ENCODE peak calls at places on chromosome 15, in eight cellular contexts. Y is spleen, O is HCT116, T is heart left ventricle, H is esophagus squamous epithelium, C is breast epithelium, G is A549, W is erythroblast. D is an unnamed sample.

GRCh38 chr15:65326109-65326508 is 21.6 kb downstream of the RNU5B-1 start:
- DNase-seq in O (no peak), G (no peak), C (peak), W (no peak), Y (no peak), H (no peak), T (peak), D (no peak)

GRCh38 chr15:88697276-88697675 is 58.5 kb downstream of the ISG20 start:
- DNase-seq in G (no peak), Y (no peak), C (no peak), T (no peak), H (no peak), O (no peak), W (no peak), D (no peak)

GRCh38 chr15:66078196-66078928 is 175.2 kb downstream of the MEGF11 start:
- DNase-seq in H (no peak), Y (peak), G (no peak), T (no peak), W (no peak), C (no peak), O (no peak), D (no peak)

GRCh38 chr15:37594431-37594830 is 340.0 kb upstream of the TMCO5A start:
- DNase-seq in O (no peak), T (no peak), W (no peak), C (no peak), G (no peak), Y (no peak), H (no peak), D (no peak)

GRCh38 chr15:48176957-48177356 is 1.1 kb downstream of the MYEF2 start:
- DNase-seq in G (no peak), Y (no peak), T (no peak), H (no peak), C (no peak), O (no peak), W (no peak), D (no peak)

GRCh38 chr15:42547926-42548257 is 701 bp downstream of the LRRC57 start:
- DNase-seq in G (no peak), W (no peak), O (no peak), H (no peak), Y (no peak), T (peak), C (no peak), D (peak)

GRCh38 chr15:91515188-91515754 is 338.2 kb upstream of the SLCO3A1 start:
- DNase-seq in C (peak), H (no peak), T (peak), W (no peak), Y (no peak), O (no peak), G (peak), D (peak)

GRCh38 chr15:90000175-90000923 is 775 bp upstream of the ZNF710 start:
- DNase-seq in W (peak), C (peak), O (no peak), T (peak), Y (peak), H (no peak), G (no peak), D (no peak)

GRCh38 chr15:73755946-73756345 is 2.8 kb upstream of the INSYN1 start:
- DNase-seq in G (no peak), C (no peak), T (no peak), H (no peak), O (no peak), Y (no peak), W (no peak), D (no peak)

GRCh38 chr15:88018865-88019626 is 237.5 kb downstream of the NTRK3 start:
- DNase-seq in Y (no peak), W (no peak), H (no peak), C (peak), T (no peak), O (no peak), G (no peak), D (no peak)

GRCh38 chr15:47409601-47410000 is 307.7 kb upstream of the SEMA6D start:
- DNase-seq in G (no peak), Y (no peak), O (no peak), W (no peak), C (no peak), H (no peak), T (no peak), D (no peak)

GRCh38 chr15:82532991-82533481 is 7.2 kb downstream of the RPS17 start:
- DNase-seq in T (no peak), O (no peak), G (no peak), C (peak), W (no peak), Y (no peak), H (no peak), D (no peak)

GRCh38 chr15:96359772-96360498 is 29.4 kb downstream of the NR2F2 start:
- DNase-seq in Y (peak), C (no peak), T (peak), W (no peak), O (no peak), G (no peak), H (no peak), D (no peak)

DNA sequence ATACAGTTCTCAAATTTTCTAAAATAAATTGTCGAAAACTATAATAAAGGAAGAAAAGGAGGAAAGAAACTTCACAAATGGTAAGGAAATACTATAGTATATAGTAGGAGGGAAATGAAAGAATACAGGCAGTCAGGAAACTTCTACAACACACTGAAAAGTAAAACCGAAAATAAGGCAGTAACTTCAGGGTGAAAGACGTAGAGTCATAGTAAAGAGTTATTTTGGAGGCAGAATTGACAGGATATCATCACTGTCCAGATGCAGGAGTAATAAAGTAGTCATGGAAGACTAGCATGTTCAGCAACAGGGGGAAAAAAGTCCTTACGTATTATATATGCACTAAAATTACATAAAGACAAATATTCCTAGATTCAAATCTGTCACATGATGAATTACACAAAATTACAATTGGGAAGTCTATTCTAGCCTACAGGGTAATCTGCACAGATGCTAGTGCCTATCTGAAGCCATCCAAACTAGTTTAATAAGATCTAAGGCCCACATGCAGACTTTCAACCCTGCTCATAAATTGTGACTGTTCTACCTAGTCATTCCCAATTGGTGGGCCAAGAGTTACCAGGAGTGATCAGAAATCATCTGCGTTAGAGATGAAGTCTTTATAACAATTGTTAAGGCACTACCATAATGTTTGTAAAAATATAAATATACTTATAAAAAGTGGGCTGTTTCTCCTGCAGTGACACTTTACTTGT is 14.0 kb downstream of the VPS13C start:
- DNase-seq in G (no peak), H (no peak), T (no peak), C (no peak), O (no peak), Y (no peak), W (no peak), D (no peak)
- TF ChIP-seq POLR2A in G (no peak), H (no peak), T (no peak), C (no peak), O (no peak), Y (no peak), W (no peak), D (no peak)

GRCh38 chr15:68192117-68192516 is 13.0 kb downstream of the CALML4 start:
- DNase-seq in H (no peak), O (no peak), G (no peak), T (no peak), W (no peak), C (no peak), Y (no peak), D (no peak)
- TF ChIP-seq POLR2A in H (no peak), O (no peak), G (no peak), T (no peak), W (no peak), C (no peak), Y (no peak), D (no peak)

DNA sequence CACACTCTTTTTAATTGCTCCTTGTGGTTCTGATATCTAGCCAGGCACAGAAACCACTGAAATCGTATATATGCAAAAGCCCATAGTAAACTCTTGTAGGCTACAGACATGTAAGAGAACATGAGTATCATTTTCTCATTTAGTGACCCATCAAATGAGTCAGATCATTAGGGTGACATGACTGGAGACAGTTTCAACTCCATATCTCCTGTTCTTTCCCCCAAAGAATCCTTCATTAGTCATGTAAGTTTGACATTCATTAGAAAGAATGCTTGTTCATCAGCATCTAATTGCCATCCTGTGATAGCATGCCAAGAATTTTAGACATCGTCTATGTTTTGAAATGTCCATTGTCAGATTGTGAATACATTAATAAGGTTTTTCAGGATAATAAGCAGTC is 264.9 kb upstream of the TPM1 start:
- DNase-seq in C (no peak), Y (no peak), G (no peak), H (no peak), O (no peak), W (no peak), T (no peak), D (no peak)
- TF ChIP-seq POLR2A in C (no peak), Y (no peak), G (no peak), H (no peak), O (no peak), W (no peak), T (no peak), D (no peak)

GRCh38 chr15:84980196-84981053 is 1.2 kb upstream of the PDE8A start:
- DNase-seq in W (peak), C (peak), Y (peak), T (peak), H (peak), G (peak), O (peak), D (peak)
- TF ChIP-seq POLR2A in W (no peak), C (no peak), Y (no peak), T (no peak), H (no peak), G (peak), O (peak), D (peak)

DNA sequence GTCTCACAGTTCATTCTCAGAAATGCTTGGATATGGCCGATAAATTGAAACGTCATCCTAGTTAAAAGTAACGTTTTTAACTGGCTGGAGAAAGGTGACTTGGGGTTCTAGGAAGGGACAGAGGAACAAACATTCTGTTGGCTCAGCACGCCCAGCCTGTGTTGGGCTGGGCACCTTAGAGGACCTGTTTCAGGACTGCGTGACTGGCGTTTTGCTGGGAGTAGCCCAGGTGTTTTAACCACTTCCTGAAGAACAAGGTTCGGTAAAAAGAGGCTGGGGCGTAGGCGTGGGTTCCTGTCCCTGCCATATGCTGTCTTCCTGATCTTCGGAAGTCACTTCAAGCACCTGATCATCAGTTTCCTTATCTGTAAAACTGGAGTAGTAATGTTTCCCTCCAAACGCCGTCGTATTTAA is 1.1 kb upstream of the TLNRD1 start:
- DNase-seq in Y (peak), O (peak), T (peak), H (no peak), W (no peak), G (no peak), C (no peak), D (no peak)
- TF ChIP-seq POLR2A in Y (no peak), O (no peak), T (no peak), H (no peak), W (no peak), G (no peak), C (no peak), D (no peak)

GRCh38 chr15:100879461-100880138 is at the start of gene ALDH1A3:
- DNase-seq in W (no peak), Y (no peak), H (no peak), O (peak), G (peak), T (peak), C (no peak), D (peak)
- TF ChIP-seq POLR2A in W (no peak), Y (no peak), H (no peak), O (peak), G (peak), T (no peak), C (no peak), D (peak)

DNA sequence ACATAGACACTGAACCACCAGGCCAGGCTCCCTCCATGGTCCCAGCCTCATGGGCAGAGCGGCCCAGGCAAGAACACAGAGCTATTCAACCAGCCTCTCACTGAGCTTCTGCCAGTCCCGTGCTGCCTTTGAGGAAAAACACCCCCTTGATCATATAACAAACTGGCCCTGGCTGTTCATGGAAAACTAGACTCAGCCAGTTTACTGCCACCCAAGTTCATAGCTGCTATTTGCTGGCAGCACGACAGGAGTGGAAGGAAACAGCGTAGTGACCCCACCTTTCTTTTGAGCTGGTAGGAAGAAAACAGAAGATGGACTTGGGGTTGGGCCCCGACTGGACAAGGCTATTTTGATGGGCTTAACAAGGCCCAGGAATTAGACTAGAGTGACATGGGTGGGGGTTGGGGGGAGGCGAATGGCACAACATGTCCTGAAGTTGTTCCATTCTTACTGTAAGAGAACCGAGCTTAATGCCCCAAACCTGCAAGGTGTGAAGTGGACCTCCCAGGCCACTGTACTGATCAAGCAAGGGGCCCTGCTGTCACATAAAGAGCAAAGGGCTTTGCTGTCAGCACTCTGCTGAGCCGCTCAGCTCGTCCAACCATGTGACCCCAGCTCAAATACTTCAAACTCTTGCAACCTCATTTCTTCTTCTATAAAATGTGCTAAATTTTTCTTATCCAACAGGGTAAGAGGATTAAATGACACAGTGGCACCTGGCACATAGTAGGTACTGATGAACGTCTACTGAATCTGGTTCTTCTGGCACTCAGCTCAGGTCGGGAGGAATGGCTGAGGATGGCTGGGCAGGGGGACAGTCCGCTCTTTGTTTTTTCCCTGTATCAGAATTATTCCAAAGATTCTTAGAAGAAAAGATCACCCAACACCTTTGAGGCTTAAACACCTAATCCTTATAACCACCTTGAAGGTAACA is 1.5 kb downstream of the FBXL22 start:
- DNase-seq in W (no peak), C (no peak), Y (no peak), G (no peak), T (no peak), O (no peak), H (no peak), D (no peak)
- TF ChIP-seq POLR2A in W (peak), C (no peak), Y (no peak), G (no peak), T (no peak), O (no peak), H (no peak), D (no peak)

GRCh38 chr15:63221346-63221745 is 31.9 kb downstream of the RAB8B start:
- DNase-seq in Y (no peak), H (no peak), G (no peak), C (no peak), T (peak), O (no peak), W (no peak), D (no peak)
- TF ChIP-seq POLR2A in Y (no peak), H (no peak), G (no peak), C (no peak), T (no peak), O (no peak), W (no peak), D (no peak)

GRCh38 chr15:63483521-63484371 is 20.6 kb upstream of the USP3 start:
- DNase-seq in C (no peak), Y (no peak), G (no peak), W (no peak), T (no peak), H (no peak), O (no peak), D (no peak)

GRCh38 chr15:63481105-63481810 is 23.1 kb upstream of the USP3 start:
- DNase-seq in T (no peak), G (peak), O (no peak), Y (no peak), C (no peak), H (no peak), W (no peak), D (no peak)

GRCh38 chr15:63478243-63478642 is 26.1 kb upstream of the USP3 start:
- DNase-seq in Y (no peak), O (no peak), W (no peak), G (no peak), C (no peak), H (no peak), T (no peak), D (no peak)

GRCh38 chr15:63482874-63483323 is 21.5 kb upstream of the USP3 start:
- DNase-seq in O (no peak), Y (no peak), G (no peak), H (no peak), T (no peak), W (no peak), C (no peak), D (no peak)

GRCh38 chr15:63480441-63480821 is 24.0 kb upstream of the USP3 start:
- DNase-seq in C (no peak), Y (no peak), H (no peak), G (no peak), W (no peak), O (no peak), T (no peak), D (no peak)
- TF ChIP-seq POLR2A in C (no peak), Y (no peak), H (no peak), G (no peak), W (no peak), O (no peak), T (no peak), D (no peak)

DNA sequence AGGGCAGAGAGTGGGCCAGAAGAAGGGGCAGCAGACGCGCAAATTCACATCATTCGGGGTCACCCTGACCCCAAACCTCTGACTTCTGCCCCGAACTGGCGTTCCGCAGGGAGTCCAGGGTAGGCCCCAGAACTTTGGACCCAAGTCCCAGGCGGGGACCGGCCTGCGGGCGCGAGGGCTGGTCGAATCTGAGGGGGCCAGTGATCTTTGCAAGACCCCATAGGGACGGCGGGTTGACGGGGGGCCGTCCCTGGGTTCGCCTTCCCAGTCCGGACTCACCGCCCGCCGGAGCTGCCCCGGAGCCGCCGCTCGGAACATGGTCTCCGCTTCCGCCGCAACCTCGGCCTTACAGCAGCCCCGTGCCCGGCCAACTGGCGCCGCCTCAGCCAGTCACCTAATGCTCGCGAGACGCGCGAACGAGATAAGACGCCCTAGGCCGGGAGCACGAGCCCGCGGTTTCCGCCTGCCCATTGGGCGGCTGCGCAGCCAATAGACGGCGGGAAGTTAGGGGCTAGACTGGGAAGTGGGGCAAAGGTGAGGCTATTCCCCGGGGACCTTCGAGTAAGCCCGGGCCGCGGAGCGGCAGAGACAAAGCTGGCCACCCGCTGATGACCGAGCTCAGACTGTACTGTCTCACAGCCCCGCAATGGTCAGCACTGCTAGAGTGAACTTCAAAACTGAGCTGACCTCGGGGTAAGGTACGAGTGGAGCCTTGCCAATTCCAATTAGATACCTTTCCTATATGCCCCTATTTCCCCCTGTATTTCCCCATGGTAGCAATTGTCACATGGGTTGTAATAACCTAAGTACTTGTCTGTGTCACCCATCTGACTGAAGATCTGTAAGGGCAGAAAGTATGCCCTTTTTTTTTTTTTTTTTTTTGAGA is at the start of gene ETFA:
- DNase-seq in T (peak), O (peak), G (peak), W (peak), C (peak), Y (peak), H (peak), D (peak)
- TF ChIP-seq POLR2A in T (peak), O (peak), G (peak), W (peak), C (peak), Y (peak), H (no peak), D (peak)